ENCODE peak calls at places on chromosomes 2 and 18, in seven cellular contexts. One of them, this sample, is unnamed.

GRCh38 chr2:203782262-203782976 is 76.0 kb downstream of the CD28 start:
- DNase-seq in trophoblast cell: peak
- DNase-seq in H9: peak
- DNase-seq in H1: peak
- DNase-seq in mesenchymal stem cell: peak
- DNase-seq in IMR-90: peak
- DNase-seq in neuronal stem cell: peak
- DNase-seq in this sample: peak

GRCh38 chr18:21129586-21130216 is 18.1 kb upstream of the ROCK1 start:
- DNase-seq in mesenchymal stem cell: peak
- DNase-seq in H9: no peak
- DNase-seq in trophoblast cell: no peak
- DNase-seq in H1: no peak
- DNase-seq in neuronal stem cell: no peak
- DNase-seq in IMR-90: peak
- DNase-seq in this sample: no peak

GRCh38 chr2:232418466-232419244 is 12.0 kb downstream of the ALPG start:
- DNase-seq in neuronal stem cell: no peak
- DNase-seq in trophoblast cell: peak
- DNase-seq in H1: peak
- DNase-seq in H9: no peak
- DNase-seq in mesenchymal stem cell: peak
- DNase-seq in IMR-90: no peak
- DNase-seq in this sample: peak

GRCh38 chr2:29228276-29228675 is 113.1 kb downstream of the CLIP4 start:
- DNase-seq in H1: no peak
- DNase-seq in trophoblast cell: no peak
- DNase-seq in IMR-90: peak
- DNase-seq in mesenchymal stem cell: no peak
- DNase-seq in neuronal stem cell: no peak
- DNase-seq in H9: no peak
- DNase-seq in this sample: peak

GRCh38 chr2:70043252-70043875 is 43.9 kb upstream of the PCBP1 start:
- DNase-seq in H9: no peak
- DNase-seq in H1: no peak
- DNase-seq in neuronal stem cell: no peak
- DNase-seq in IMR-90: no peak
- DNase-seq in mesenchymal stem cell: no peak
- DNase-seq in trophoblast cell: no peak
- DNase-seq in this sample: no peak

GRCh38 chr2:18791172-18791797 is 201.9 kb upstream of the NT5C1B start:
- DNase-seq in neuronal stem cell: no peak
- DNase-seq in H9: no peak
- DNase-seq in trophoblast cell: no peak
- DNase-seq in H1: no peak
- DNase-seq in mesenchymal stem cell: peak
- DNase-seq in IMR-90: peak
- DNase-seq in this sample: no peak

GRCh38 chr2:7034313-7034712 is 117.1 kb downstream of the RNF144A start:
- DNase-seq in neuronal stem cell: no peak
- DNase-seq in H9: peak
- DNase-seq in trophoblast cell: no peak
- DNase-seq in IMR-90: no peak
- DNase-seq in H1: no peak
- DNase-seq in mesenchymal stem cell: no peak
- DNase-seq in this sample: peak

GRCh38 chr2:60961457-60961856 is 56.1 kb upstream of the PEX13 start:
- DNase-seq in mesenchymal stem cell: peak
- DNase-seq in neuronal stem cell: no peak
- DNase-seq in IMR-90: peak
- DNase-seq in H9: no peak
- DNase-seq in trophoblast cell: peak
- DNase-seq in H1: no peak
- DNase-seq in this sample: no peak

GRCh38 chr2:159219394-159219998 is 67.0 kb downstream of the WDSUB1 start:
- DNase-seq in trophoblast cell: no peak
- DNase-seq in H9: no peak
- DNase-seq in mesenchymal stem cell: no peak
- DNase-seq in neuronal stem cell: no peak
- DNase-seq in H1: peak
- DNase-seq in IMR-90: no peak
- DNase-seq in this sample: no peak

GRCh38 chr2:1680222-1681016 is 63.9 kb downstream of the PXDN start:
- DNase-seq in H1: no peak
- DNase-seq in H9: no peak
- DNase-seq in neuronal stem cell: no peak
- DNase-seq in trophoblast cell: no peak
- DNase-seq in mesenchymal stem cell: no peak
- DNase-seq in IMR-90: no peak
- DNase-seq in this sample: no peak

GRCh38 chr18:46632401-46633089 is 24.5 kb downstream of the LOXHD1 start:
- DNase-seq in trophoblast cell: no peak
- DNase-seq in neuronal stem cell: no peak
- DNase-seq in IMR-90: peak
- DNase-seq in H9: no peak
- DNase-seq in mesenchymal stem cell: no peak
- DNase-seq in H1: peak
- DNase-seq in this sample: no peak

GRCh38 chr2:10407432-10407831 is 40.7 kb downstream of the ODC1 start:
- DNase-seq in H9: no peak
- DNase-seq in H1: no peak
- DNase-seq in mesenchymal stem cell: no peak
- DNase-seq in IMR-90: no peak
- DNase-seq in neuronal stem cell: no peak
- DNase-seq in trophoblast cell: no peak
- DNase-seq in this sample: no peak

GRCh38 chr2:10404324-10405143 is 43.6 kb downstream of the ODC1 start:
- DNase-seq in H1: no peak
- DNase-seq in mesenchymal stem cell: no peak
- DNase-seq in trophoblast cell: peak
- DNase-seq in H9: no peak
- DNase-seq in IMR-90: no peak
- DNase-seq in neuronal stem cell: no peak
- DNase-seq in this sample: no peak

GRCh38 chr2:10406491-10406890 is 41.6 kb downstream of the ODC1 start:
- DNase-seq in H1: no peak
- DNase-seq in trophoblast cell: no peak
- DNase-seq in neuronal stem cell: no peak
- DNase-seq in H9: no peak
- DNase-seq in mesenchymal stem cell: no peak
- DNase-seq in IMR-90: no peak
- DNase-seq in this sample: no peak

GRCh38 chr2:10406016-10406415 is 42.1 kb downstream of the ODC1 start:
- DNase-seq in trophoblast cell: peak
- DNase-seq in H9: no peak
- DNase-seq in IMR-90: no peak
- DNase-seq in mesenchymal stem cell: no peak
- DNase-seq in H1: no peak
- DNase-seq in neuronal stem cell: no peak
- DNase-seq in this sample: no peak

DNA sequence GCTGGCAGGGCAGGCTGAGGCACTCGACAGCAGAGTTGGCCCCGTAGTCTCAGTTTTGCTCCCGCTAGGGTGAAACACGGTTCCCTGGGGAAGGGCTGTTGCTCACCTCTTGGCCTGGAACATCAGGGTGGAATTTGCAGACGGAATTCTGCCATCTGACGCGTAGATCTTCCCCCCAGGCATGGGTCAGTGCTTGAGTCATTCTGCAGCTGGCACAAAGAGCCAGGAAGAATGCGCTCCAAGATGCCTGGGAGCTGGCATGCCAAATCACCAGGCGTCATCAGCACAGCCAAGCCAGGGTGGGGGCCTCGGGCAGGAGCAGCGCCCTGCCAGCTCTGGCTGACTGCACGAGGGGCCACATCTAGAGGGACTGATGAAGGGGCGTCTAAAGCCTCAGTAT is 42.7 kb downstream of the ODC1 start:
- DNase-seq in trophoblast cell: peak
- DNase-seq in H1: no peak
- DNase-seq in neuronal stem cell: no peak
- DNase-seq in mesenchymal stem cell: no peak
- DNase-seq in H9: no peak
- DNase-seq in IMR-90: peak
- DNase-seq in this sample: no peak
- H2BK120ac ChIP-seq in trophoblast cell: no peak
- H2BK120ac ChIP-seq in H1: no peak
- H2BK120ac ChIP-seq in neuronal stem cell: peak
- H2BK120ac ChIP-seq in mesenchymal stem cell: no peak
- H2BK120ac ChIP-seq in H9: no peak
- H2BK120ac ChIP-seq in IMR-90: peak
- H2BK120ac ChIP-seq in this sample: no peak

GRCh38 chr18:67633939-67634338 is 117.4 kb upstream of the DSEL start:
- DNase-seq in trophoblast cell: no peak
- DNase-seq in H9: no peak
- DNase-seq in H1: no peak
- DNase-seq in IMR-90: no peak
- DNase-seq in neuronal stem cell: no peak
- DNase-seq in mesenchymal stem cell: no peak
- DNase-seq in this sample: no peak
- H2BK120ac ChIP-seq in trophoblast cell: no peak
- H2BK120ac ChIP-seq in H9: no peak
- H2BK120ac ChIP-seq in H1: peak
- H2BK120ac ChIP-seq in IMR-90: no peak
- H2BK120ac ChIP-seq in neuronal stem cell: no peak
- H2BK120ac ChIP-seq in mesenchymal stem cell: no peak
- H2BK120ac ChIP-seq in this sample: no peak

GRCh38 chr2:59655809-59656208 is 897.6 kb downstream of the BCL11A start:
- DNase-seq in H9: no peak
- DNase-seq in IMR-90: no peak
- DNase-seq in neuronal stem cell: no peak
- DNase-seq in mesenchymal stem cell: no peak
- DNase-seq in trophoblast cell: peak
- DNase-seq in H1: no peak
- DNase-seq in this sample: no peak
- H2BK120ac ChIP-seq in H9: no peak
- H2BK120ac ChIP-seq in IMR-90: no peak
- H2BK120ac ChIP-seq in neuronal stem cell: no peak
- H2BK120ac ChIP-seq in mesenchymal stem cell: no peak
- H2BK120ac ChIP-seq in trophoblast cell: no peak
- H2BK120ac ChIP-seq in H1: no peak
- H2BK120ac ChIP-seq in this sample: no peak

DNA sequence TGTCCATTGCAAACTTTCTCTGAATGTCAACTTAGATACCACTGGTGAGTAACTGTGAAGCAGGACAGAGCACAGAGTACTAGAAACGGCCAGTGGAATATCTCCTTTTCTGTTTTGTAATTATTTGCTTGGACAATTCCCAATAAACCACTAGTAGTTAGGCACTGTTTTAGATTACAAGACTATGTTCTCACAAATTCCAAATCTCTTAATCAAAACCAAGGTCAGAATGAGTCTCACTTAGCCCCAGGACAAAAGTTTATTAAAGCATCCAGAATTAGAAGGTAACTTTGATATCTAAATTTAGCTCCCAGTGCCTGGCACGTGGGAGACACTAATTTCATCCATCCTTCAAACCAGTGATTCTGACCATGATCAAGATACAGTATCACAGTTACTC is 89.0 kb downstream of the ZNF521 start:
- DNase-seq in neuronal stem cell: no peak
- DNase-seq in H1: no peak
- DNase-seq in trophoblast cell: no peak
- DNase-seq in H9: no peak
- DNase-seq in mesenchymal stem cell: peak
- DNase-seq in IMR-90: peak
- DNase-seq in this sample: no peak
- H2BK120ac ChIP-seq in neuronal stem cell: no peak
- H2BK120ac ChIP-seq in H1: no peak
- H2BK120ac ChIP-seq in trophoblast cell: no peak
- H2BK120ac ChIP-seq in H9: no peak
- H2BK120ac ChIP-seq in mesenchymal stem cell: no peak
- H2BK120ac ChIP-seq in IMR-90: peak
- H2BK120ac ChIP-seq in this sample: no peak

GRCh38 chr2:215751911-215752272 is 261.5 kb downstream of the MREG start:
- DNase-seq in mesenchymal stem cell: no peak
- DNase-seq in IMR-90: no peak
- DNase-seq in H9: no peak
- DNase-seq in H1: no peak
- DNase-seq in neuronal stem cell: no peak
- DNase-seq in trophoblast cell: no peak
- DNase-seq in this sample: no peak
- H2BK120ac ChIP-seq in mesenchymal stem cell: no peak
- H2BK120ac ChIP-seq in IMR-90: peak
- H2BK120ac ChIP-seq in H9: no peak
- H2BK120ac ChIP-seq in H1: no peak
- H2BK120ac ChIP-seq in neuronal stem cell: no peak
- H2BK120ac ChIP-seq in trophoblast cell: no peak
- H2BK120ac ChIP-seq in this sample: no peak

DNA sequence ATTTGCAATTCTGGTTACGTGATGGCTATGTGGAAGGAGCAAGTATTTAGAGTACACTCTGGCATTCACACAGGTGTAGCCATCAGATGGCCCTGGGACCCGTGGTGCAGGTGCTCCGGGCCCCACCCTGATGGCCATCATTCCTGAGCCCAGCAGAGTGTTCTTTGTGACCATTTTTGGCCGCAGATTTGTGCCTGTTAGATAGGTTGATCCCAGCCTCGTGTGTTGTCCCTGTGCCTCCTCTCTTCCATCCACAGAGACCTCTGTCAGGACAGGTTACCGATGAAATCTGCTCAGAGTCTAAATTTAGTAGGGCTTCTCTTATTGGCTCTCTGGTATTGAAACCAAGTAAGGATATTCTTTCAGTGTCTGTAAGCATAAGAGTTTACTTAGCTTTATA is 33.9 kb downstream of the MAPRE2 start:
- DNase-seq in H9: no peak
- DNase-seq in IMR-90: no peak
- DNase-seq in H1: no peak
- DNase-seq in mesenchymal stem cell: no peak
- DNase-seq in neuronal stem cell: no peak
- DNase-seq in trophoblast cell: peak
- DNase-seq in this sample: no peak
- H2BK120ac ChIP-seq in H9: no peak
- H2BK120ac ChIP-seq in IMR-90: no peak
- H2BK120ac ChIP-seq in H1: no peak
- H2BK120ac ChIP-seq in mesenchymal stem cell: no peak
- H2BK120ac ChIP-seq in neuronal stem cell: no peak
- H2BK120ac ChIP-seq in trophoblast cell: no peak
- H2BK120ac ChIP-seq in this sample: no peak

GRCh38 chr2:144331652-144332355 is 188.1 kb downstream of the ZEB2 start:
- DNase-seq in trophoblast cell: peak
- DNase-seq in mesenchymal stem cell: peak
- DNase-seq in neuronal stem cell: peak
- DNase-seq in H9: peak
- DNase-seq in H1: peak
- DNase-seq in IMR-90: no peak
- DNase-seq in this sample: no peak
- H2BK120ac ChIP-seq in trophoblast cell: peak
- H2BK120ac ChIP-seq in mesenchymal stem cell: peak
- H2BK120ac ChIP-seq in neuronal stem cell: peak
- H2BK120ac ChIP-seq in H9: no peak
- H2BK120ac ChIP-seq in H1: peak
- H2BK120ac ChIP-seq in IMR-90: peak
- H2BK120ac ChIP-seq in this sample: peak

This sample was measured in mesendoderm.